ENCODE peak calls at places on chromosomes 7 and 10, in four cellular contexts. One of them, this sample, is unnamed.

GRCh38 chr10:2146079-2146478 is 408.8 kb upstream of the ADARB2 start:
- DNase-seq in activated T-cell treated with anti-CD3 and anti-CD28 coated beads for 24 hours: no peak
- DNase-seq in T-helper 1 cell: no peak
- DNase-seq in stimulated activated CD4-positive, alpha-beta T cell treated with anti-CD3 and anti-CD28 coated beads, Interleukin-1b, Interleukin-23, amount 100 ng/mL, for 1 hour: no peak
- DNase-seq in this sample: no peak

GRCh38 chr10:21991785-21992184 is 11.7 kb downstream of the DNAJC1 start:
- DNase-seq in activated T-cell treated with anti-CD3 and anti-CD28 coated beads for 24 hours: no peak
- DNase-seq in T-helper 1 cell: no peak
- DNase-seq in stimulated activated CD4-positive, alpha-beta T cell treated with anti-CD3 and anti-CD28 coated beads, Interleukin-1b, Interleukin-23, amount 100 ng/mL, for 1 hour: no peak
- DNase-seq in this sample: no peak

GRCh38 chr10:115129752-115130151 is 36.6 kb downstream of the ATRNL1 start:
- DNase-seq in activated T-cell treated with anti-CD3 and anti-CD28 coated beads for 24 hours: no peak
- DNase-seq in T-helper 1 cell: no peak
- DNase-seq in stimulated activated CD4-positive, alpha-beta T cell treated with anti-CD3 and anti-CD28 coated beads, Interleukin-1b, Interleukin-23, amount 100 ng/mL, for 1 hour: no peak
- DNase-seq in this sample: no peak

GRCh38 chr7:94239661-94240234 is 154.9 kb upstream of the COL1A2 start:
- DNase-seq in activated T-cell treated with anti-CD3 and anti-CD28 coated beads for 24 hours: no peak
- DNase-seq in T-helper 1 cell: no peak
- DNase-seq in stimulated activated CD4-positive, alpha-beta T cell treated with anti-CD3 and anti-CD28 coated beads, Interleukin-1b, Interleukin-23, amount 100 ng/mL, for 1 hour: no peak
- DNase-seq in this sample: no peak

GRCh38 chr7:12557282-12557681 is 13.2 kb upstream of the SCIN start:
- DNase-seq in activated T-cell treated with anti-CD3 and anti-CD28 coated beads for 24 hours: no peak
- DNase-seq in T-helper 1 cell: no peak
- DNase-seq in stimulated activated CD4-positive, alpha-beta T cell treated with anti-CD3 and anti-CD28 coated beads, Interleukin-1b, Interleukin-23, amount 100 ng/mL, for 1 hour: no peak
- DNase-seq in this sample: no peak

GRCh38 chr7:3861371-3861770 is 560.3 kb downstream of the SDK1 start:
- DNase-seq in activated T-cell treated with anti-CD3 and anti-CD28 coated beads for 24 hours: no peak
- DNase-seq in T-helper 1 cell: no peak
- DNase-seq in stimulated activated CD4-positive, alpha-beta T cell treated with anti-CD3 and anti-CD28 coated beads, Interleukin-1b, Interleukin-23, amount 100 ng/mL, for 1 hour: no peak
- DNase-seq in this sample: no peak

GRCh38 chr10:113362645-113363091 is 190.2 kb upstream of the HABP2 start:
- DNase-seq in activated T-cell treated with anti-CD3 and anti-CD28 coated beads for 24 hours: no peak
- DNase-seq in T-helper 1 cell: no peak
- DNase-seq in stimulated activated CD4-positive, alpha-beta T cell treated with anti-CD3 and anti-CD28 coated beads, Interleukin-1b, Interleukin-23, amount 100 ng/mL, for 1 hour: no peak
- DNase-seq in this sample: no peak

GRCh38 chr10:114045071-114045737 is 1.5 kb downstream of the ADRB1 start:
- DNase-seq in activated T-cell treated with anti-CD3 and anti-CD28 coated beads for 24 hours: no peak
- DNase-seq in T-helper 1 cell: no peak
- DNase-seq in stimulated activated CD4-positive, alpha-beta T cell treated with anti-CD3 and anti-CD28 coated beads, Interleukin-1b, Interleukin-23, amount 100 ng/mL, for 1 hour: no peak
- DNase-seq in this sample: no peak

GRCh38 chr10:3295501-3296005 is 123.0 kb upstream of the PITRM1 start:
- DNase-seq in activated T-cell treated with anti-CD3 and anti-CD28 coated beads for 24 hours: no peak
- DNase-seq in T-helper 1 cell: no peak
- DNase-seq in stimulated activated CD4-positive, alpha-beta T cell treated with anti-CD3 and anti-CD28 coated beads, Interleukin-1b, Interleukin-23, amount 100 ng/mL, for 1 hour: no peak
- DNase-seq in this sample: no peak

GRCh38 chr7:112484671-112485097 is 3.9 kb downstream of the LSMEM1 start:
- DNase-seq in activated T-cell treated with anti-CD3 and anti-CD28 coated beads for 24 hours: no peak
- DNase-seq in T-helper 1 cell: no peak
- DNase-seq in stimulated activated CD4-positive, alpha-beta T cell treated with anti-CD3 and anti-CD28 coated beads, Interleukin-1b, Interleukin-23, amount 100 ng/mL, for 1 hour: no peak
- DNase-seq in this sample: no peak

GRCh38 chr7:45625714-45626440 is 51.7 kb downstream of the ADCY1 start:
- DNase-seq in activated T-cell treated with anti-CD3 and anti-CD28 coated beads for 24 hours: no peak
- DNase-seq in T-helper 1 cell: no peak
- DNase-seq in stimulated activated CD4-positive, alpha-beta T cell treated with anti-CD3 and anti-CD28 coated beads, Interleukin-1b, Interleukin-23, amount 100 ng/mL, for 1 hour: no peak
- DNase-seq in this sample: no peak

This sample was measured in T follicular helper cell.